ENCODE peak calls at places on chromosomes 4 and X, in six cellular contexts. One of them, this sample, is unnamed.

GRCh38 chrX:48676893-48677270 is 6.7 kb upstream of the WAS start:
- DNase-seq in MV-4-11: no peak
- DNase-seq in lower leg skin: no peak
- DNase-seq in KBM-7: no peak
- DNase-seq in activated T-cell treated with anti-CD3 and anti-CD28 coated beads for 1 hour: no peak
- DNase-seq in mesenteric fat pad: no peak
- DNase-seq in this sample: peak; percentile 18

GRCh38 chrX:50081282-50081955 is 119.4 kb downstream of the AKAP4 start:
- DNase-seq in MV-4-11: peak; percentile 0
- DNase-seq in lower leg skin: no peak
- DNase-seq in KBM-7: peak; percentile 48
- DNase-seq in activated T-cell treated with anti-CD3 and anti-CD28 coated beads for 1 hour: no peak
- DNase-seq in mesenteric fat pad: no peak
- DNase-seq in this sample: no peak

GRCh38 chr4:186037692-186038658 is 31.0 kb upstream of the TLR3 start:
- DNase-seq in MV-4-11: peak; percentile 64
- DNase-seq in lower leg skin: peak; percentile 54
- DNase-seq in KBM-7: peak; percentile 92
- DNase-seq in activated T-cell treated with anti-CD3 and anti-CD28 coated beads for 1 hour: no peak
- DNase-seq in mesenteric fat pad: no peak
- DNase-seq in this sample: no peak

GRCh38 chr4:2457481-2458295 is 11.2 kb upstream of the RNF4 start:
- DNase-seq in MV-4-11: no peak
- DNase-seq in lower leg skin: no peak
- DNase-seq in KBM-7: no peak
- DNase-seq in activated T-cell treated with anti-CD3 and anti-CD28 coated beads for 1 hour: no peak
- DNase-seq in mesenteric fat pad: no peak
- DNase-seq in this sample: no peak

GRCh38 chr4:144090744-144091143 is 49.8 kb downstream of the GYPA start:
- DNase-seq in MV-4-11: no peak
- DNase-seq in lower leg skin: no peak
- DNase-seq in KBM-7: no peak
- DNase-seq in activated T-cell treated with anti-CD3 and anti-CD28 coated beads for 1 hour: no peak
- DNase-seq in mesenteric fat pad: no peak
- DNase-seq in this sample: no peak

GRCh38 chr4:6986781-6987565 is 56.2 kb upstream of the TADA2B start:
- DNase-seq in MV-4-11: peak; percentile 80
- DNase-seq in lower leg skin: peak; percentile 92
- DNase-seq in KBM-7: peak; percentile 79
- DNase-seq in activated T-cell treated with anti-CD3 and anti-CD28 coated beads for 1 hour: peak; percentile 91
- DNase-seq in mesenteric fat pad: peak; percentile 98
- DNase-seq in this sample: peak; percentile 91

GRCh38 chrX:15739886-15740285 is 1.8 kb downstream of the CA5B start:
- DNase-seq in MV-4-11: no peak
- DNase-seq in lower leg skin: no peak
- DNase-seq in KBM-7: no peak
- DNase-seq in activated T-cell treated with anti-CD3 and anti-CD28 coated beads for 1 hour: no peak
- DNase-seq in mesenteric fat pad: no peak
- DNase-seq in this sample: no peak

GRCh38 chr4:72564184-72564583 is 4.8 kb downstream of the ADAMTS3 start:
- DNase-seq in MV-4-11: no peak
- DNase-seq in lower leg skin: peak; percentile 37
- DNase-seq in KBM-7: no peak
- DNase-seq in activated T-cell treated with anti-CD3 and anti-CD28 coated beads for 1 hour: no peak
- DNase-seq in mesenteric fat pad: no peak
- DNase-seq in this sample: no peak